ENCODE peak calls at places on chromosomes 5 and 9, in seven cellular contexts. U, Q, D, X, Z, K and J are unnamed samples.
A peak's percentile ranks its signal among the peaks of the same experiment; 100 is the strongest.

GRCh38 chr9:137064027-137064879 is 6.1 kb downstream of the SAPCD2 start:
- DNase-seq in U (no peak), D (no peak), Q (peak; percentile 76), K (peak; percentile 75), X (peak; percentile 77), Z (peak; percentile 74), J (peak; percentile 78)

GRCh38 chr9:8694983-8695588 is 895.5 kb upstream of the DMAC1 start:
- DNase-seq in Q (no peak), D (no peak), K (no peak), Z (no peak), X (no peak), U (no peak), J (no peak)

GRCh38 chr9:37390759-37391158 is 31.7 kb upstream of the GRHPR start:
- DNase-seq in X (no peak), Z (no peak), D (no peak), Q (peak; percentile 78), K (peak; percentile 77), U (no peak), J (peak; percentile 45)

GRCh38 chr5:5683174-5683573 is 260.7 kb downstream of the ICE1 start:
- DNase-seq in Q (no peak), U (no peak), K (no peak), X (no peak), D (no peak), Z (no peak), J (no peak)

GRCh38 chr5:67133781-67134180 is 62.8 kb downstream of the CD180 start:
- DNase-seq in U (no peak), Z (no peak), K (no peak), X (no peak), D (no peak), Q (no peak), J (no peak)

GRCh38 chr5:151647320-151647861 is 39.3 kb downstream of the SPARC start:
- DNase-seq in Q (no peak), Z (no peak), D (no peak), K (no peak), U (no peak), X (no peak), J (no peak)

GRCh38 chr5:115098041-115098702 is 71.5 kb downstream of the TRIM36 start:
- DNase-seq in Q (peak; percentile 42), K (peak; percentile 23), U (no peak), Z (no peak), D (peak; percentile 67), X (no peak), J (peak; percentile 38)

GRCh38 chr9:129486496-129487306 is 134.2 kb downstream of the C9orf50 start:
- DNase-seq in X (peak; percentile 86), Q (peak; percentile 50), K (no peak), D (no peak), U (peak; percentile 60), Z (peak; percentile 83), J (peak; percentile 63)

GRCh38 chr9:17742065-17742464 is 163.2 kb downstream of the SH3GL2 start:
- DNase-seq in U (no peak), K (no peak), Q (no peak), Z (no peak), D (no peak), X (no peak), J (peak; percentile 41)

GRCh38 chr9:20532584-20532983 is 89.7 kb downstream of the MLLT3 start:
- DNase-seq in Z (no peak), K (no peak), Q (no peak), D (no peak), U (no peak), X (no peak), J (no peak)

GRCh38 chr9:70404261-70404660 is 10.2 kb downstream of the KLF9 start:
- DNase-seq in U (no peak), K (no peak), Z (no peak), D (no peak), Q (no peak), X (no peak), J (no peak)

GRCh38 chr5:168011096-168011495 is 280.3 kb upstream of the WWC1 start:
- DNase-seq in Z (no peak), Q (no peak), X (no peak), U (no peak), K (no peak), D (no peak), J (no peak)

GRCh38 chr5:73496984-73497457 is 1.2 kb upstream of the BTF3 start:
- DNase-seq in U (no peak), D (peak; percentile 40), K (no peak), Q (no peak), X (no peak), Z (no peak), J (no peak)

GRCh38 chr5:69167488-69167845 is 517 bp downstream of the CCNB1 start:
- DNase-seq in X (no peak), K (no peak), D (peak; percentile 6), Q (no peak), Z (no peak), U (no peak), J (no peak)

GRCh38 chr5:15577831-15578230 is 77.9 kb downstream of the FBXL7 start:
- DNase-seq in K (no peak), Z (no peak), X (no peak), D (no peak), U (no peak), Q (no peak), J (no peak)

GRCh38 chr5:152608514-152608913 is 203.4 kb upstream of the NMUR2 start:
- DNase-seq in Q (no peak), K (no peak), U (no peak), Z (no peak), X (no peak), D (no peak), J (no peak)

GRCh38 chr5:147857302-147858129 is 21.0 kb upstream of the SCGB3A2 start:
- DNase-seq in Z (no peak), X (no peak), Q (peak; percentile 84), K (peak; percentile 69), U (peak; percentile 65), D (peak; percentile 73), J (peak; percentile 53)

GRCh38 chr9:69140123-69140741 is 33.8 kb upstream of the TJP2 start:
- DNase-seq in Z (no peak), D (no peak), K (no peak), Q (no peak), X (no peak), U (no peak), J (no peak)

GRCh38 chr5:112995764-112996618 is 19.4 kb downstream of the DCP2 start:
- DNase-seq in X (peak; percentile 55), U (peak; percentile 60), Z (peak; percentile 45), Q (peak; percentile 77), D (peak; percentile 72), K (peak; percentile 73), J (peak; percentile 72)

GRCh38 chr5:103840600-103840999 is 278.0 kb upstream of the NUDT12 start:
- DNase-seq in K (no peak), Q (no peak), U (no peak), D (no peak), X (no peak), Z (no peak), J (no peak)

GRCh38 chr9:131833083-131833482 is 93.2 kb upstream of the RAPGEF1 start:
- DNase-seq in D (no peak), X (no peak), Q (no peak), U (no peak), K (no peak), Z (no peak), J (no peak)

DNA sequence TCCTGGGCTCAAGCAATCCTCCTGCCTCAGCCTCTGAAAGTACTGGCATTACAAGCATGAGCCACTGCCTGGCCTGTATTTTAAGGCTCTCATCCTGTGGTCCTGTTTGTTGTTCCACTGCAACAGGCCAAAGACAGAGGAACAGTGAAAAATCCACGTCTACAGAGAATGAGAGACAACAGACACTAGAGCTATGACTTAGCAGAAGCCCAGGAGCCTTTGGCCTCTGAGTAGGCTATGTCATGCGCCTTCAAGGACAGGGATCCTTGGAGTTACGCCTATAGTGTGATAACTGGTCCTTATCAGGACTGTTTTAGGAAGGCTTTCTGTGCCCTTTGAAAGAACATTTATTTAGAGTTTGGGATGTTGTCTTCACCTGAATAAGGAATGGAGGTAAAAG is 10.5 kb downstream of the POC5 start:
- DNase-seq in Z (no peak), U (no peak), K (no peak), D (no peak), Q (no peak), X (no peak), J (no peak)
- TF ChIP-seq CTCF in Z (no peak), U (no peak), K (no peak), D (no peak), Q (no peak), X (no peak), J (no peak)

GRCh38 chr5:72470817-72471216 is 36.4 kb downstream of the ZNF366 start:
- DNase-seq in Q (no peak), U (no peak), X (no peak), D (peak; percentile 27), K (no peak), Z (no peak), J (no peak)
- H3K27ac ChIP-seq in Q (no peak overlapping the region), U (no peak overlapping the region), X (no peak overlapping the region), D (no peak overlapping the region), K (no peak overlapping the region), Z (no peak overlapping the region), J (no peak overlapping the region)

GRCh38 chr9:108412755-108413154 is 443.0 kb downstream of the ACTL7B start:
- DNase-seq in Z (no peak), U (no peak), Q (no peak), D (no peak), K (no peak), X (no peak), J (peak; percentile 48)
- TF ChIP-seq CTCF in Z (no peak), U (no peak), Q (no peak), D (no peak), K (no peak), X (no peak), J (peak; percentile 69)

GRCh38 chr9:112013261-112013660 is 116.6 kb downstream of the UGCG start:
- DNase-seq in Z (no peak), U (no peak), K (no peak), X (no peak), D (no peak), Q (no peak), J (no peak)
- H3K27ac ChIP-seq in Z (peak overlapping the region; percentile 68), U (no peak overlapping the region), K (peak overlapping the region; percentile 87), X (peak overlapping the region; percentile 71), D (peak overlapping the region; percentile 92), Q (no peak overlapping the region), J (no peak overlapping the region)

DNA sequence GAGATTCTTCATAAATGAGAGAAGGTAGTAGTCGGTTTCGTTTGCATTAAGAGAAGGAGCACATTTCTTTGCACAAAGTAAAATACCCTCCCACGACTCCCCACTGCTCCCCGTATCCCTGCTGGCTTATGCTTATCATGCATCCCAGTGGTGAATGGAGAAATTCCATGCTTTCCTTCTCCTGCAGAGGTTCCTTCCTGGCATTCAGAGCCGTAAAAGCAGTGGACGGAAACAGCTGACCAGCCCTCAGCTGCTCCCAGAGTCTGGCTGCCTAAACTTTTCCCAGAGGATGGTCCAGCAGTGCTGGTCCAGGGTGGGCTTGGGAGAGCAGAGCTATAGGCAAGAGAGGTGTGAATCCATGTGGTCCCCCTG is 93.1 kb downstream of the C9orf152 start:
- DNase-seq in X (peak; percentile 21), K (no peak), Z (no peak), U (no peak), D (no peak), Q (no peak), J (peak; percentile 39)
- TF ChIP-seq CTCF in X (peak; percentile 34), K (no peak), Z (no peak), U (no peak), D (peak; percentile 12), Q (no peak), J (no peak)

GRCh38 chr9:81394816-81395215 is 294.5 kb downstream of the TLE1 start:
- DNase-seq in Q (no peak), K (no peak), X (no peak), Z (no peak), U (no peak), D (no peak), J (no peak)
- H3K27ac ChIP-seq in Q (no peak overlapping the region), K (peak overlapping the region; percentile 53), X (peak overlapping the region; percentile 59), Z (peak overlapping the region; percentile 47), U (no peak overlapping the region), D (no peak overlapping the region), J (no peak overlapping the region)